ENCODE peak calls at places on chromosome 1, in six cellular contexts. A is K562, T is endothelial cell of umbilical vein, O is A549, X is HepG2, V is GM12878. G is an unnamed sample.

GRCh38 chr1:241641748-241642592 is 1.8 kb upstream of the CHML start:
- DNase-seq in A (no peak), V (no peak), O (peak), T (peak), X (peak), G (no peak)

GRCh38 chr1:244367399-244368114 is 84.2 kb downstream of the ADSS2 start:
- DNase-seq in X (no peak), V (no peak), T (no peak), A (peak), O (no peak), G (no peak)

GRCh38 chr1:25208561-25209222 is 23.6 kb downstream of the SYF2 start:
- DNase-seq in X (no peak), T (no peak), V (no peak), A (no peak), O (no peak), G (no peak)

GRCh38 chr1:185244015-185244747 is 72.9 kb downstream of the IVNS1ABP start:
- DNase-seq in A (peak), V (no peak), T (peak), X (no peak), O (no peak), G (peak)

GRCh38 chr1:99705385-99705784 is 59.5 kb downstream of the PALMD start:
- DNase-seq in X (no peak), T (peak), V (no peak), O (no peak), A (no peak), G (no peak)

GRCh38 chr1:79448426-79448825 is 441.9 kb upstream of the ADGRL4 start:
- DNase-seq in X (no peak), O (no peak), T (no peak), V (no peak), A (no peak), G (no peak)

GRCh38 chr1:88791192-88791591 is 100.2 kb downstream of the GTF2B start:
- DNase-seq in X (no peak), O (no peak), T (no peak), V (no peak), A (no peak), G (no peak)

GRCh38 chr1:156551866-156552265 is 20.5 kb downstream of the IQGAP3 start:
- DNase-seq in T (no peak), V (no peak), X (no peak), O (peak), A (no peak), G (peak)

GRCh38 chr1:114756009-114756892 is 1.5 kb downstream of the CSDE1 start:
- DNase-seq in A (no peak), V (peak), O (no peak), X (no peak), T (no peak), G (peak)

GRCh38 chr1:20848162-20848561 is 61.1 kb upstream of the HP1BP3 start:
- DNase-seq in O (peak), X (no peak), T (peak), A (no peak), V (no peak), G (no peak)

GRCh38 chr1:18644013-18644399 is 13.4 kb downstream of the PAX7 start:
- DNase-seq in X (no peak), O (no peak), A (no peak), V (no peak), T (no peak), G (no peak)

GRCh38 chr1:67645495-67646144 is 39.4 kb upstream of the GADD45A start:
- DNase-seq in A (peak), O (no peak), V (no peak), T (no peak), X (peak), G (no peak)

GRCh38 chr1:54937469-54937868 is 43.0 kb upstream of the TMEM61 start:
- DNase-seq in O (no peak), V (no peak), A (no peak), T (no peak), X (no peak), G (no peak)

GRCh38 chr1:196034080-196034706 is 574.0 kb downstream of the KCNT2 start:
- DNase-seq in X (no peak), T (no peak), O (no peak), V (no peak), A (peak), G (no peak)

DNA sequence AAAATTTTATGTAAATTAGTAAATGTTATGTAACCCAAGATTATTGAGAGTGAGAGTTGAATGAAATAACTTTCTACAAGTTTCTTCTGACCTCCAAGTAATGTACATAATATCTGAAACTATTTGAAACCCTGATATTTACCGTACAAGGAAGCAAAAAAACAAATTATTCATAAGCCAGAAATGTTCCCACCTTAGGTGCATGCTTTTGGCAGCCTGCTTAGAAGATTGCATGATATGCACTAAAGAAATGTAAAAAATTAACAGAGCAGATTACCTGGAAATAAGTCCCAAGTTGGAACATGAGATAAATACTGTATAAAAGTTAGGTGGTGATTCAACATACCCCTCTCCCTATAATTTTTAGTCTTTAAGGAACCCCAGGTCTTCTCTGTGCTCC is 127.2 kb downstream of the CRB1 start:
- DNase-seq in X (no peak), A (no peak), T (no peak), O (no peak), V (no peak), G (no peak)
- TF ChIP-seq MYC in X (no peak), A (no peak), T (no peak), O (no peak), V (no peak), G (no peak)

DNA sequence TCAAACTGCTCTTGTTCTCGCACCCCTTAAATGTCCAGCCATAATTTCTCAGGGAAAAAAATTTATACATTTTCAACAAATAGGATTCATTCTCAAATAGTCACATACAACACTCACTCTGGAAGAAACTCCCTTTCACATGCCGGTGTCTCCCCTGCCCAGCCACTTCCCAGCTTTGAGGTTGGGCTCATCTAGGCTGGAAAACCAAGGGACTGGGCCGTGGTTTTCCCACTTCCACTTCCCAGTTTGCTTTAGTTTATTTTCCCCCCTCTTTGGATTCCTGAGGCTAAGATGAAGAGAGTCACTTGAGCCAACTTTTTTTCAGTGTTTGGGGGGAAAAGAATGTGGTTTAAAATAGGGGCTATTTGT is 522 bp upstream of the IPO9 start:
- DNase-seq in X (no peak), A (no peak), V (no peak), T (no peak), O (no peak), G (no peak)
- H3K4me3 ChIP-seq in X (no peak), A (peak), V (peak), T (no peak), O (no peak), G (peak)

GRCh38 chr1:41496080-41497055 is 11.9 kb upstream of the EDN2 start:
- DNase-seq in O (no peak), A (peak), V (no peak), T (peak), X (peak), G (peak)
- TF ChIP-seq POLR2A in O (no peak), A (peak), V (no peak), T (no peak), X (no peak), G (peak)

GRCh38 chr1:204336642-204337041 is 23.1 kb downstream of the PLEKHA6 start:
- DNase-seq in A (no peak), T (no peak), V (no peak), O (no peak), X (no peak), G (no peak)

GRCh38 chr1:204337583-204337982 is 22.1 kb downstream of the PLEKHA6 start:
- DNase-seq in O (no peak), A (no peak), V (no peak), T (no peak), X (no peak), G (no peak)

GRCh38 chr1:204338997-204339396 is 20.7 kb downstream of the PLEKHA6 start:
- DNase-seq in T (no peak), A (no peak), V (no peak), X (no peak), O (no peak), G (no peak)

GRCh38 chr1:204337047-204337446 is 22.7 kb downstream of the PLEKHA6 start:
- DNase-seq in T (no peak), V (no peak), O (no peak), A (no peak), X (no peak), G (no peak)

DNA sequence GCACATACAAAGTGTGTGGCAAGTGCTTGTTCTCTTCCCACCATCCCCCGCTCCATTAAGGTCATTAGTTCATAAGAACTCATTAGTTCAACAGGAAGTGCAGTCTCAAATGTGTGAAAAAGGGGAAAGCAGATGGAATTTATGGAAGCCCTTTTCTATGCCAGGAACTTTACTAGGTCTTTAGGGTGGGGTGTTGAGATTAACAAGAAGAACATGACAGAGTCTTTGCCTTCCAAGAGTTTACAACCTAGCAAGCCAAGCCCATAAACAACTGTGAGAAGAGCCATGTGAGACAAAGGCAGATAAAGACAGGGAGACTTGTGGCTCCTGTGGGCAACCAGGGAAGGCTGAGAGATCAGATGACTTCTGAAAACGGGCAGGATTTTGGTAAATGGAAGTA is 21.4 kb downstream of the PLEKHA6 start:
- DNase-seq in X (no peak), V (no peak), O (no peak), T (peak), A (no peak), G (no peak)
- TF ChIP-seq MYC in X (no peak), V (no peak), O (no peak), T (no peak), A (no peak), G (no peak)

GRCh38 chr1:186418503-186418902 is 42.4 kb downstream of the PDC start:
- DNase-seq in V (no peak), O (no peak), X (no peak), A (no peak), T (peak), G (no peak)
- H3K4me3 ChIP-seq in V (no peak), O (no peak), X (no peak), A (no peak), T (no peak), G (no peak)